ENCODE peak calls at places on chromosomes 11 and 22, in four cellular contexts. One of them, this sample, is unnamed.

GRCh38 chr22:45525480-45525879 is 22.8 kb downstream of the FBLN1 start:
- DNase-seq in Panc1: no peak
- DNase-seq in GM12878: no peak
- DNase-seq in A549: no peak
- DNase-seq in this sample: no peak

GRCh38 chr11:35288311-35288710 is 131.0 kb downstream of the SLC1A2 start:
- DNase-seq in Panc1: no peak
- DNase-seq in GM12878: no peak
- DNase-seq in A549: no peak
- DNase-seq in this sample: no peak

GRCh38 chr11:36447947-36448346 is 62.1 kb downstream of the TRAF6 start:
- DNase-seq in Panc1: no peak
- DNase-seq in GM12878: no peak
- DNase-seq in A549: no peak
- DNase-seq in this sample: no peak

GRCh38 chr11:119167933-119168332 is 592 bp upstream of the NLRX1 start:
- DNase-seq in Panc1: no peak
- DNase-seq in GM12878: no peak
- DNase-seq in A549: peak; percentile 42
- DNase-seq in this sample: no peak

GRCh38 chr22:29041408-29041807 is 20.2 kb downstream of the C22orf31 start:
- DNase-seq in Panc1: no peak
- DNase-seq in GM12878: no peak
- DNase-seq in A549: no peak
- DNase-seq in this sample: no peak

GRCh38 chr11:68946416-68947090 is 34.2 kb downstream of the MRGPRD start:
- DNase-seq in Panc1: no peak
- DNase-seq in GM12878: no peak
- DNase-seq in A549: peak; percentile 33
- DNase-seq in this sample: no peak

GRCh38 chr11:70078796-70079616 is 889 bp downstream of the ANO1 start:
- DNase-seq in Panc1: no peak
- DNase-seq in GM12878: no peak
- DNase-seq in A549: no peak
- DNase-seq in this sample: no peak

GRCh38 chr11:70471254-70471653 is 72.9 kb downstream of the CTTN start:
- DNase-seq in Panc1: no peak
- DNase-seq in GM12878: no peak
- DNase-seq in A549: peak; percentile 51
- DNase-seq in this sample: peak; percentile 23

GRCh38 chr11:27505781-27506180 is 788 bp downstream of the LIN7C start:
- DNase-seq in Panc1: no peak
- DNase-seq in GM12878: no peak
- DNase-seq in A549: no peak
- DNase-seq in this sample: no peak

GRCh38 chr22:37496651-37497599 is 10.7 kb upstream of the MFNG start:
- DNase-seq in Panc1: peak; percentile 35
- DNase-seq in GM12878: no peak
- DNase-seq in A549: peak; percentile 49
- DNase-seq in this sample: no peak

GRCh38 chr11:112392860-112393259 is 132.2 kb upstream of the PLET1 start:
- DNase-seq in Panc1: no peak
- DNase-seq in GM12878: no peak
- DNase-seq in A549: no peak
- DNase-seq in this sample: no peak

GRCh38 chr11:57493507-57494503 is 21.7 kb downstream of the SLC43A1 start:
- DNase-seq in Panc1: no peak
- DNase-seq in GM12878: no peak
- DNase-seq in A549: peak; percentile 73
- DNase-seq in this sample: peak; percentile 73

GRCh38 chr11:11567862-11568650 is 53.7 kb downstream of the GALNT18 start:
- DNase-seq in Panc1: no peak
- DNase-seq in GM12878: peak; percentile 25
- DNase-seq in A549: no peak
- DNase-seq in this sample: peak; percentile 22

GRCh38 chr22:46293591-46294260 is 2.9 kb upstream of the GTSE1 start:
- DNase-seq in Panc1: no peak
- DNase-seq in GM12878: no peak
- DNase-seq in A549: no peak
- DNase-seq in this sample: no peak

GRCh38 chr22:34454598-34454997 is 534.3 kb upstream of the LARGE1 start:
- DNase-seq in Panc1: no peak
- DNase-seq in GM12878: no peak
- DNase-seq in A549: no peak
- DNase-seq in this sample: no peak

GRCh38 chr22:37300551-37301017 is 18.3 kb downstream of the CYTH4 start:
- DNase-seq in Panc1: no peak
- DNase-seq in GM12878: no peak
- DNase-seq in A549: no peak
- DNase-seq in this sample: no peak

GRCh38 chr11:72745511-72745910 is 6.7 kb downstream of the ARAP1 start:
- DNase-seq in Panc1: no peak
- DNase-seq in GM12878: no peak
- DNase-seq in A549: no peak
- DNase-seq in this sample: no peak

GRCh38 chr22:45163074-45163416 is 680 bp upstream of the NUP50 start:
- DNase-seq in Panc1: no peak
- DNase-seq in GM12878: no peak
- DNase-seq in A549: peak; percentile 32
- DNase-seq in this sample: no peak

GRCh38 chr22:19991645-19992451 is 24.8 kb downstream of the ARVCF start:
- DNase-seq in Panc1: no peak
- DNase-seq in GM12878: no peak
- DNase-seq in A549: no peak
- DNase-seq in this sample: no peak

GRCh38 chr11:3058753-3059664 is 1.8 kb upstream of the CARS1 start:
- DNase-seq in Panc1: peak; percentile 78
- DNase-seq in GM12878: no peak
- DNase-seq in A549: peak; percentile 37
- DNase-seq in this sample: no peak

GRCh38 chr11:73152861-73153483 is 10.9 kb upstream of the FCHSD2 start:
- DNase-seq in Panc1: no peak
- DNase-seq in GM12878: peak; percentile 97
- DNase-seq in A549: no peak
- DNase-seq in this sample: no peak

GRCh38 chr22:44139773-44140172 is 41.0 kb upstream of the PARVG start:
- DNase-seq in Panc1: no peak
- DNase-seq in GM12878: no peak
- DNase-seq in A549: no peak
- DNase-seq in this sample: no peak

GRCh38 chr11:75441804-75442132 is 8.8 kb upstream of the KLHL35 start:
- DNase-seq in Panc1: no peak
- DNase-seq in GM12878: no peak
- DNase-seq in A549: no peak
- DNase-seq in this sample: no peak

GRCh38 chr11:14350215-14350614 is 8.8 kb downstream of the RRAS2 start:
- DNase-seq in Panc1: no peak
- DNase-seq in GM12878: no peak
- DNase-seq in A549: no peak
- DNase-seq in this sample: no peak

GRCh38 chr11:122851366-122852011 is 13.2 kb downstream of the CRTAM start:
- DNase-seq in Panc1: no peak
- DNase-seq in GM12878: no peak
- DNase-seq in A549: no peak
- DNase-seq in this sample: no peak

GRCh38 chr11:10117709-10118341 is 176.2 kb downstream of the SBF2 start:
- DNase-seq in Panc1: no peak
- DNase-seq in GM12878: no peak
- DNase-seq in A549: no peak
- DNase-seq in this sample: no peak

GRCh38 chr11:1727861-1728260 is 22.5 kb downstream of the IFITM10 start:
- DNase-seq in Panc1: no peak
- DNase-seq in GM12878: no peak
- DNase-seq in A549: no peak
- DNase-seq in this sample: no peak

GRCh38 chr11:64164392-64165312 is 1.3 kb downstream of the MACROD1 start:
- DNase-seq in Panc1: no peak
- DNase-seq in GM12878: no peak
- DNase-seq in A549: no peak
- DNase-seq in this sample: no peak

GRCh38 chr11:45287316-45287903 is 1.3 kb upstream of the SYT13 start:
- DNase-seq in Panc1: no peak
- DNase-seq in GM12878: no peak
- DNase-seq in A549: no peak
- DNase-seq in this sample: no peak
- TF ChIP-seq REST in Panc1: no peak
- TF ChIP-seq REST in GM12878: no peak
- TF ChIP-seq REST in A549: peak; percentile 27
- TF ChIP-seq REST in this sample: no peak

DNA sequence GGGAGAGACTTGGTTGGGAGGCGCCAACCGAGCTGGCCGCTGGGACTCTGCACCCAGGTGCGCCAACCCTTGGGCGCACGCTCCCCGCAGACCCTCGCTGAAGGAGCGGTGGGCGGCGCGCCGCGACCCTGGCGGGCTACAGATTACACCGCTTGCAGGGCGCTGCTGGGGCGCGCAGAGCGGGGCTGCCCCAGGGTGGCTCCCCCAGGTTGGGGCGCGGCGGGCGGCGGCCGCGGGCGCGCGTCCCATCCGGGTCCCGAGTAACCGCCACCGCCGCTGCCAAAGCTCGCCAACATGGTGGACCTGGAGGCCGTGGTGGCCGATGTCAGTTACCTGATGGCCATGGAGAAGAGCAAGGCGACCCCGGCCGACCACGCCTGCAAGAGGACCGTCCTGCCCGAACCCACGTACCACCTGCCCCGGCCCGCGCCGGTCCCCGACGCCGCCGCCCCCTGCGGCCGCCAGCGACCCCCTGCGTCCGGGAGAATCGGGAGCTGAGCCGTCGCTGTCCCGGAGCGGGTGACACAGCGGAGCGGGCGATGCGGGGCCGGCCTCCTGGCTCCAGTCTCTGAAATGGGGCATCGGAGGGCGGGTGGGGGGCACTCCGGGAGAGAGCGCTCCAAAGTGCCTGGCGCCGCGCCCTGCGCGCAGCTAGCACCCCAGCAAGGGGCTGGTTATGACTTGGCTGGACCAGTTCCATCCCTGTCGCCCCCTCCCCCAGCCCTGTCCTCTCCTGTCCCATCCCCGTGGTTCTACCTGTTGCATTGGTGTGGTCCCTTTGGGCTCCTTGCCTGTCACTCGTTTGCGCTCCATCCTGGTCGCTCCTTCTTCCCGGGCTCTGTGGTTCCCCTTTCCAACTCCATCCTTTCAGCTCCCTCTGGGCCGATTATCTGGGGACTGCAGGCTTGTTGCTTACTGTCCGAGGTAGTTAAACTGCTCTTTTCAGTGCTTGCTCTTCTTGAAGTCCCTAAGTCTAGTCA is 143.3 kb upstream of the GRK3 start:
- DNase-seq in Panc1: no peak
- DNase-seq in GM12878: no peak
- DNase-seq in A549: peak; percentile 40
- DNase-seq in this sample: no peak
- TF ChIP-seq REST in Panc1: no peak
- TF ChIP-seq REST in GM12878: no peak
- TF ChIP-seq REST in A549: no peak
- TF ChIP-seq REST in this sample: no peak

GRCh38 chr22:50525104-50525958 is at the start of gene SCO2:
- DNase-seq in Panc1: no peak
- DNase-seq in GM12878: peak; percentile 89
- DNase-seq in A549: peak; percentile 97
- DNase-seq in this sample: peak; percentile 93
- TF ChIP-seq REST in Panc1: no peak
- TF ChIP-seq REST in GM12878: no peak
- TF ChIP-seq REST in A549: no peak
- TF ChIP-seq REST in this sample: no peak

DNA sequence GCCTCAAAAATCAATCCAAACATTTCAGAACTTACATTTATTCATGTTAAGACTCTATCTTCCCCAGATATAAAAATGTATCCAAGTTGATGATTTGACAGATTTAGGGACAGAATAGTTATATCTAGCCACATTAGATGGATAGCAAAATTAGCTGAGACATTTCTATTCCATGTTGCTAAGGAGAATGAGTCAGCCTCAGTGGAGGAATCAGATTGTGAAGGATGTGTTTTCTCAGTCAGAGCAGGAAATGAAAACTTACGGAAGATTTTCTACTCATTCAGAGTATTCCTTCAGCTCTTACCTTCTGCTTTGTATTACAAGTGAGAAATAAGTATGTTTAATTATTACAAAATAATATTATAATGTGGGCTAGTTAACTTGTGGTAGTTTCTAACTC is 556.3 kb upstream of the ANO3 start:
- DNase-seq in Panc1: no peak
- DNase-seq in GM12878: no peak
- DNase-seq in A549: no peak
- DNase-seq in this sample: no peak
- TF ChIP-seq REST in Panc1: no peak
- TF ChIP-seq REST in GM12878: no peak
- TF ChIP-seq REST in A549: no peak
- TF ChIP-seq REST in this sample: no peak

GRCh38 chr11:6385046-6385777 is 5.1 kb upstream of the SMPD1 start:
- DNase-seq in Panc1: no peak
- DNase-seq in GM12878: no peak
- DNase-seq in A549: no peak
- DNase-seq in this sample: no peak
- TF ChIP-seq REST in Panc1: no peak
- TF ChIP-seq REST in GM12878: no peak
- TF ChIP-seq REST in A549: no peak
- TF ChIP-seq REST in this sample: no peak

GRCh38 chr11:130652671-130653335 is 204.4 kb downstream of the ADAMTS15 start:
- DNase-seq in Panc1: no peak
- DNase-seq in GM12878: no peak
- DNase-seq in A549: no peak
- DNase-seq in this sample: no peak
- TF ChIP-seq REST in Panc1: no peak
- TF ChIP-seq REST in GM12878: no peak
- TF ChIP-seq REST in A549: no peak
- TF ChIP-seq REST in this sample: no peak

DNA sequence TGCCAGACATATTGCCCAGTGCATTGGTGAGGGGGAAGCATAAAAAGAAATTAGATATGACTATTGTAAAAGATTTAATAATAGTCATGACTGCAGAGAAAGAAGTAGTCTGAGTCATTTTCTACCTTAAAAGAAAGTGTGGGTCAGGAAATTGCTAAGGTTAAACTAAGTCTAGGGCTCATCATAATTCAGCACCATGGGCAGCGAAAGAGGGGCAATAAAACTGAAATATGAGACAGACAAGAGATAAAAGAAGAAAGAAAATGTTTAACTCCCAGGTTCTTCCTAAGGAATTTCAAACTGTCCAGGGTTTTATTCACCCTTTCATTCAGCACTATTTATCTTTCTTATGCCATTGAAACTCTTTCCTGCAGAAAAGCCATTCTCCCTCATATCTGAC is 114.4 kb upstream of the API5 start:
- DNase-seq in Panc1: no peak
- DNase-seq in GM12878: no peak
- DNase-seq in A549: no peak
- DNase-seq in this sample: no peak
- TF ChIP-seq REST in Panc1: no peak
- TF ChIP-seq REST in GM12878: peak; percentile 73
- TF ChIP-seq REST in A549: peak; percentile 38
- TF ChIP-seq REST in this sample: peak; percentile 12

GRCh38 chr11:126938718-126939117 is 61.9 kb downstream of the KIRREL3 start:
- DNase-seq in Panc1: no peak
- DNase-seq in GM12878: no peak
- DNase-seq in A549: no peak
- DNase-seq in this sample: no peak
- TF ChIP-seq REST in Panc1: no peak
- TF ChIP-seq REST in GM12878: peak; percentile 51
- TF ChIP-seq REST in A549: peak; percentile 17
- TF ChIP-seq REST in this sample: no peak

This sample was measured in HCT116.